ENCODE peak calls at places on chromosomes 11 and 22, in ten cellular contexts. J, B, F, V, K, T, U, Z, M and N are unnamed samples.
A peak's percentile ranks its signal among the peaks of the same experiment; 100 is the strongest.

GRCh38 chr11:70546179-70546940 is 148.0 kb downstream of the CTTN start:
- DNase-seq in U (no peak), F (no peak), J (no peak), V (no peak), B (no peak), Z (no peak), K (no peak), T (no peak), M (no peak), N (no peak)

GRCh38 chr11:65637794-65638317 is at the start of gene SIPA1:
- DNase-seq in K (no peak), T (peak; percentile 79), J (peak; percentile 90), Z (peak; percentile 70), M (no peak), U (peak; percentile 91), F (peak; percentile 92), B (peak; percentile 91), V (peak; percentile 90), N (peak; percentile 94)

GRCh38 chr22:35330258-35330861 is 30.7 kb downstream of the TOM1 start:
- DNase-seq in K (peak; percentile 91), M (peak; percentile 97), T (peak; percentile 51), U (no peak), V (no peak), B (no peak), J (peak; percentile 73), F (no peak), Z (peak; percentile 75), N (no peak)

GRCh38 chr11:111452146-111452545 is 60.0 kb downstream of the BTG4 start:
- DNase-seq in V (no peak), J (no peak), Z (no peak), K (no peak), T (no peak), F (no peak), B (no peak), U (no peak), M (no peak), N (no peak)

GRCh38 chr22:48827904-48828555 is 999.6 kb downstream of the BRD1 start:
- DNase-seq in J (no peak), M (peak; percentile 37), T (no peak), F (no peak), V (no peak), Z (no peak), K (no peak), B (no peak), U (no peak), N (no peak)

GRCh38 chr22:23294221-23294620 is 113.9 kb downstream of the BCR start:
- DNase-seq in F (no peak), K (no peak), T (no peak), J (no peak), U (no peak), V (no peak), B (no peak), Z (no peak), M (no peak), N (no peak)

GRCh38 chr22:44329179-44329796 is 16.5 kb upstream of the SHISAL1 start:
- DNase-seq in U (no peak), T (no peak), J (peak; percentile 43), F (peak; percentile 75), B (no peak), V (peak; percentile 51), K (no peak), M (no peak), Z (no peak), N (no peak)

GRCh38 chr22:25942126-25942988 is 200.4 kb downstream of the MYO18B start:
- DNase-seq in V (no peak), M (no peak), J (no peak), Z (no peak), K (no peak), U (no peak), F (no peak), B (no peak), T (no peak), N (no peak)

GRCh38 chr22:19554834-19555404 is 30.7 kb upstream of the CLDN5 start:
- DNase-seq in T (no peak), B (peak; percentile 59), V (peak; percentile 47), Z (no peak), J (no peak), F (no peak), U (peak; percentile 54), K (no peak), M (no peak), N (peak; percentile 32)

GRCh38 chr22:45154383-45154782 is 9.3 kb upstream of the NUP50 start:
- DNase-seq in Z (no peak), J (no peak), M (no peak), V (no peak), B (peak; percentile 34), T (no peak), U (no peak), K (no peak), F (no peak), N (no peak)

GRCh38 chr11:117459979-117460300 is 132.3 kb downstream of the CEP164 start:
- DNase-seq in U (no peak), B (no peak), Z (no peak), M (no peak), T (no peak), K (no peak), J (no peak), V (no peak), F (no peak), N (no peak)

GRCh38 chr11:64694821-64695365 is 28.1 kb downstream of the NRXN2 start:
- DNase-seq in F (no peak), K (no peak), Z (no peak), M (no peak), T (no peak), J (no peak), V (no peak), B (no peak), U (peak; percentile 71), N (peak; percentile 32)

GRCh38 chr11:59197990-59198389 is 14.7 kb downstream of the MPEG1 start:
- DNase-seq in B (no peak), F (no peak), K (peak; percentile 58), V (no peak), T (no peak), Z (peak; percentile 85), M (no peak), J (no peak), U (no peak), N (no peak)

GRCh38 chr11:131764126-131764525 is 393.7 kb downstream of the NTM start:
- DNase-seq in J (no peak), V (no peak), F (no peak), K (no peak), Z (no peak), M (no peak), U (no peak), T (no peak), B (no peak), N (no peak)

GRCh38 chr22:34236527-34236926 is 316.3 kb upstream of the LARGE1 start:
- DNase-seq in F (no peak), V (no peak), U (no peak), T (no peak), J (no peak), Z (no peak), B (no peak), K (no peak), M (no peak), N (no peak)

GRCh38 chr22:27676545-27677188 is 124.9 kb downstream of the MN1 start:
- DNase-seq in J (no peak), M (no peak), V (no peak), K (no peak), U (no peak), Z (no peak), F (no peak), T (no peak), B (no peak), N (no peak)

GRCh38 chr11:120555433-120555773 is 43.9 kb downstream of the GRIK4 start:
- DNase-seq in U (no peak), T (no peak), K (no peak), B (no peak), F (no peak), Z (no peak), M (no peak), J (no peak), V (no peak), N (no peak)

GRCh38 chr11:38254849-38255248 is 1656.8 kb upstream of the RAG2 start:
- DNase-seq in V (no peak), Z (no peak), T (no peak), F (no peak), B (no peak), K (no peak), M (no peak), U (no peak), J (no peak), N (no peak)

GRCh38 chr22:19448739-19449421 is 1.4 kb upstream of the C22orf39 start:
- DNase-seq in M (no peak), K (no peak), V (no peak), J (peak; percentile 80), Z (no peak), U (no peak), B (no peak), F (peak; percentile 49), T (no peak), N (no peak)

GRCh38 chr11:132911186-132911585 is 621.1 kb downstream of the OPCML start:
- DNase-seq in B (peak; percentile 7), K (no peak), T (no peak), J (no peak), F (no peak), V (no peak), Z (no peak), M (no peak), U (no peak), N (no peak)

GRCh38 chr11:86617502-86617901 is 54.9 kb downstream of the ME3 start:
- DNase-seq in J (no peak), Z (no peak), F (no peak), U (no peak), T (no peak), V (no peak), M (no peak), K (no peak), B (no peak), N (no peak)

GRCh38 chr11:56637500-56637899 is 4.7 kb downstream of the OR5AP2 start:
- DNase-seq in Z (no peak), J (no peak), U (no peak), T (no peak), M (no peak), F (no peak), K (no peak), V (no peak), B (no peak), N (no peak)

GRCh38 chr22:36009085-36009484 is 19.5 kb downstream of the RBFOX2 start:
- DNase-seq in Z (no peak), B (no peak), U (no peak), V (no peak), K (no peak), F (no peak), M (no peak), T (no peak), J (no peak), N (no peak)

GRCh38 chr22:26393929-26394328 is 35.1 kb upstream of the ASPHD2 start:
- DNase-seq in B (no peak), F (no peak), K (no peak), T (no peak), J (no peak), V (no peak), Z (no peak), M (no peak), U (no peak), N (no peak)

GRCh38 chr11:93085097-93085496 is 112.7 kb downstream of the SLC36A4 start:
- DNase-seq in J (no peak), K (no peak), Z (no peak), B (no peak), M (peak; percentile 57), V (no peak), F (no peak), T (no peak), U (no peak), N (no peak)

GRCh38 chr11:8838248-8838647 is 72.7 kb upstream of the AKIP1 start:
- DNase-seq in M (no peak), Z (no peak), J (no peak), V (no peak), B (no peak), U (no peak), F (no peak), K (peak; percentile 24), T (no peak), N (no peak)